ENCODE peak calls at places on chromosomes 16 and 17, in six cellular contexts. X, K, F, D, L and T are unnamed samples. For H3K9me3, the result is how much of the 10 kb centered on the place peaks cover.

GRCh38 chr17:2468270-2468669 is 43.4 kb downstream of the METTL16 start:
- DNase-seq in X (no peak), K (no peak), F (no peak), D (no peak), L (no peak), T (no peak)

GRCh38 chr17:77572065-77572601 is 386.4 kb upstream of the TNRC6C start:
- DNase-seq in X (no peak), K (no peak), F (no peak), D (no peak), L (no peak), T (no peak)

GRCh38 chr17:72590382-72590781 is 469.6 kb downstream of the SOX9 start:
- DNase-seq in X (no peak), K (no peak), F (no peak), D (no peak), L (no peak), T (no peak)

GRCh38 chr17:57989011-57989345 is 924 bp upstream of the VEZF1 start:
- DNase-seq in X (peak), K (peak), F (no peak), D (no peak), L (peak), T (no peak)

GRCh38 chr17:56629450-56630187 is 36.1 kb downstream of the NOG start:
- DNase-seq in X (peak), K (no peak), F (no peak), D (no peak), L (peak), T (peak)

GRCh38 chr17:732788-733720 is 658 bp downstream of the TLCD3A start:
- DNase-seq in X (peak), K (peak), F (no peak), D (peak), L (peak), T (no peak)

GRCh38 chr17:720706-721539 is 6.3 kb upstream of the VPS53 start:
- DNase-seq in X (no peak), K (no peak), F (no peak), D (no peak), L (no peak), T (no peak)

GRCh38 chr17:55427587-55427882 is 5.9 kb upstream of the MMD start:
- DNase-seq in X (no peak), K (no peak), F (no peak), D (no peak), L (no peak), T (no peak)

GRCh38 chr17:28900986-28901726 is 1.7 kb downstream of the DHRS13 start:
- DNase-seq in X (no peak), K (no peak), F (no peak), D (no peak), L (no peak), T (no peak)

GRCh38 chr17:57284984-57285646 is 28.8 kb downstream of the MSI2 start:
- DNase-seq in X (no peak), K (no peak), F (no peak), D (no peak), L (peak), T (peak)

GRCh38 chr17:34393401-34393800 is 30.4 kb upstream of the CCL1 start:
- DNase-seq in X (no peak), K (no peak), F (no peak), D (no peak), L (no peak), T (no peak)

GRCh38 chr17:2247005-2247404 is 56.6 kb downstream of the SMG6 start:
- DNase-seq in X (no peak), K (no peak), F (no peak), D (no peak), L (no peak), T (no peak)

GRCh38 chr17:46889992-46890564 is 32.9 kb upstream of the GOSR2 start:
- DNase-seq in X (no peak), K (no peak), F (no peak), D (no peak), L (peak), T (no peak)

GRCh38 chr16:73713817-73714495 is 582.7 kb upstream of the PSMD7 start:
- DNase-seq in X (peak), K (no peak), F (no peak), D (no peak), L (peak), T (no peak)

GRCh38 chr16:2008631-2009301 is 855 bp downstream of the ZNF598 start:
- DNase-seq in X (peak), K (no peak), F (no peak), D (peak), L (peak), T (no peak)

GRCh38 chr16:23896832-23897821 is 61.3 kb downstream of the PRKCB start:
- DNase-seq in X (no peak), K (no peak), F (no peak), D (no peak), L (no peak), T (no peak)

GRCh38 chr17:27381007-27381501 is 75.2 kb upstream of the KSR1 start:
- DNase-seq in X (peak), K (peak), F (peak), D (peak), L (peak), T (peak)

GRCh38 chr16:85891033-85891775 is 7.8 kb upstream of the IRF8 start:
- DNase-seq in X (peak), K (peak), F (no peak), D (no peak), L (no peak), T (no peak)

GRCh38 chr17:5665164-5665563 is 80.9 kb upstream of the NLRP1 start:
- DNase-seq in X (no peak), K (no peak), F (no peak), D (no peak), L (no peak), T (no peak)

GRCh38 chr17:28746611-28747045 is 2.8 kb downstream of the TRAF4 start:
- DNase-seq in X (peak), K (peak), F (no peak), D (no peak), L (no peak), T (no peak)

GRCh38 chr16:609316-609715 is 19.4 kb downstream of the RAB40C start:
- DNase-seq in X (no peak), K (no peak), F (no peak), D (no peak), L (no peak), T (no peak)
- H3K9me3 ChIP-seq in X (under half), K (under half), F (under half), D (under half), L (under half), T (under half)

DNA sequence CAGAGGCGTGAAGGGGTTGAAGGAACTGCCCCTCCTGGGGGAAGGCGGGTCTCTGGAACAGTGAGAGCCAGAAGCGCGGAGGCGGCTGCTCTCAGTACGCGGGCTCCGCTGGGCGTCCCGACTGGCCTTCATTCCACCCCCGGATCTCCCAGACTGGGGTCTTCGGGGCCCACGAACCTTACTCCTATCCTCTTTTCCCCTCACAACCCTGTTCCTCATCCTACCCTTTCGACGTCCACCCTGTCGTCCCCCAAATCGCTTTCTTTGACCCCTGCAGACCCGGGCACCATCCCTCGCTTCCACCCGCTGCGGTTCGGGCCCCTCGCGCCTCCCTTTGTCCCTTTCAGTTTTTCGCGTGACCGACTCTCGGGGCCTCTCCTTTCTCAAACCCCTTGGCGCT is 2114.6 kb downstream of the TP53TG3F start:
- DNase-seq in X (no peak), K (no peak), F (no peak), D (no peak), L (no peak), T (no peak)
- H3K9me3 ChIP-seq in X (under half), K (half or more), F (under half), D (under half), L (under half), T (under half)

DNA sequence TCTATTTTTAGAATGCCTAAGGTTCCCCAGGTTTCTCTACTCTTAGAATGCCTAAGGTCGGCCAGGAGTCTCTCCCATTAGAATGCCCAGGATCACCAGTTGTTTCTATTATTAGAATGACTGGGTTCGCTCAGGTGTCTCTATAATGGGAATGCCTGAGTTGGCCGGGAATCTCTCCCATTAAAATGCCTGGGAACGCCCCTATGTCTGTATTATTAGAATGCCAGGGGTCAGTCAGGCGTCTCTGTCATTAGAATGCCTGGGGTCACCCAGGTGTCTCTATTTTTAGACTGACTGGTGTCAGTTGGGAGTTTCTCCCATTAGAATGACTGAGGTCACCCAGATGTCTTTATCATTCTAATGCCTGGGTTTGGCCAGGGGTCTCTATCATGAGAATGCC is 2252.5 kb downstream of the TP53TG3F start:
- DNase-seq in X (no peak), K (no peak), F (no peak), D (no peak), L (no peak), T (no peak)
- H3K9me3 ChIP-seq in X (under half), K (under half), F (under half), D (under half), L (under half), T (under half)

DNA sequence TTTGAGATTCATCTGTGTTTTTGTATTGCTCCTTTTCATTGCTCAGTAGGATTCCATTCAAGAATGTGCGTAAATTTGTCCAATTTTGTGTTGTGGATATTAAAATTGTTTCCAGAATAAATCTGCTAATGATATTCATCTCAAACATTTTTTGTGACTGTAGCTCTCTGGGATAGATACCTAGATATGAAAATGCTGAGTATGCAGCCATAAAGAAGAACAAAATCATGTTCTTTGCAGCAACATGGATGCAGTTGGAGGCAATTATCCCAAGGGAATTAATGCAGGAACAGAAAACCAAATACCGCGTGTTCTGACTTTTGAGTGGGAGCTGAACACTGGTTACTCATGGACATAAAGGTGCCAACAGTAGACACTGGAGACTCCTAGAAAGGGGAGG is 40.2 kb upstream of the ATF7IP2 start:
- DNase-seq in X (no peak), K (no peak), F (no peak), D (no peak), L (no peak), T (no peak)
- H3K9me3 ChIP-seq in X (under half), K (under half), F (under half), D (under half), L (under half), T (under half)

GRCh38 chr16:50618238-50618918 is 62.7 kb downstream of the SNX20 start:
- DNase-seq in X (no peak), K (no peak), F (no peak), D (no peak), L (no peak), T (no peak)

GRCh38 chr16:50621452-50621792 is 59.7 kb downstream of the SNX20 start:
- DNase-seq in X (no peak), K (no peak), F (no peak), D (no peak), L (no peak), T (no peak)

GRCh38 chr16:50622029-50622428 is 59.1 kb downstream of the SNX20 start:
- DNase-seq in X (no peak), K (no peak), F (no peak), D (no peak), L (no peak), T (no peak)

GRCh38 chr16:50620646-50621451 is 60.3 kb downstream of the SNX20 start:
- DNase-seq in X (no peak), K (no peak), F (no peak), D (no peak), L (no peak), T (no peak)

GRCh38 chr16:50619702-50620491 is 61.2 kb downstream of the SNX20 start:
- DNase-seq in X (no peak), K (no peak), F (no peak), D (no peak), L (no peak), T (no peak)
- H3K9me3 ChIP-seq in X (under half), K (under half), F (under half), D (under half), L (under half), T (under half)

GRCh38 chr17:48722201-48722907 is at the start of gene PRAC1:
- DNase-seq in X (no peak), K (no peak), F (no peak), D (no peak), L (no peak), T (no peak)
- H3K9me3 ChIP-seq in X (under half), K (under half), F (under half), D (under half), L (under half), T (under half)

GRCh38 chr17:83192161-83192788 is 112.9 kb downstream of the METRNL start:
- DNase-seq in X (no peak), K (no peak), F (peak), D (peak), L (no peak), T (no peak)

GRCh38 chr17:83193336-83194188 is 114.2 kb downstream of the METRNL start:
- DNase-seq in X (no peak), K (peak), F (peak), D (peak), L (no peak), T (no peak)

GRCh38 chr17:83190601-83191387 is 111.4 kb downstream of the METRNL start:
- DNase-seq in X (no peak), K (no peak), F (peak), D (no peak), L (no peak), T (no peak)

GRCh38 chr17:83189673-83190385 is 110.4 kb downstream of the METRNL start:
- DNase-seq in X (peak), K (peak), F (peak), D (peak), L (no peak), T (no peak)

DNA sequence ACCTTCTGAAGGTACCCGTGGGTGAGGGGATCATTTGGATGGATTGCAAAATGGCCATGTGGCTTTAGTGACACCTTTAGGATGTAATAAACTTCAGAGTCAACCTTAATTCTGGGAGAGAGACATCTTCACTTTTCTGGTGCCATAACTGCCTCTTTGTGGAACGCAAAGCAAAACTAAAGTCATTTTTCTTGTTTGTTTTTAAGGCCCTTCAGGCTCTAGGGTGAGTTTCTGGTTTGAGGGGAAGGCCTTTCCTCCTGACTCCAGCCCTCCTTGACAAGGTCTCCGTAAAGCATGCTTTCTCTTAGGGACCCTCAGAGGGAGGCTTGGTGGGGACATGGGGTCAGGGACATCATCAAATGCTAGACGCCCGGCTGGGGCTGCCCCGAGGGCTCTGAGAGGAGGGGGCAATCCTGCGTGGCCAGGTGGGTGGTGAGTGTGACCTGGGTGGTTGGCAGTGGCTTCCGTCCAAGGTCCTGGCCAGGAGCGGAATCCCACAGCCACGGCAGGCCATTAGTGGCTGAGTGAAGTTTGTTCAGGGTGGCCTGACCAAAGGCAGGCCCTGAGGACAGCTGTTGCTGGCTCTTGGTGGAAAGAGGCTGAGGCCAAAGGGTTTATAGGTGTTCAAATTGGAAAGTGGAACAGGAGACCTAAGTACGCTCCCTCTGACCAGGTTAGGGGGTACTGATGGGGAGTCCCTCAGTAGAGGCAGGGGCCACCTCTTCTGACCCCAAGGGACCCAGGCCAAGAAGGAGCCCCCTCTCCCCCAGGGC is 112.2 kb downstream of the METRNL start:
- DNase-seq in X (no peak), K (no peak), F (peak), D (no peak), L (no peak), T (no peak)
- H3K9me3 ChIP-seq in X (under half), K (under half), F (under half), D (under half), L (under half), T (under half)

DNA sequence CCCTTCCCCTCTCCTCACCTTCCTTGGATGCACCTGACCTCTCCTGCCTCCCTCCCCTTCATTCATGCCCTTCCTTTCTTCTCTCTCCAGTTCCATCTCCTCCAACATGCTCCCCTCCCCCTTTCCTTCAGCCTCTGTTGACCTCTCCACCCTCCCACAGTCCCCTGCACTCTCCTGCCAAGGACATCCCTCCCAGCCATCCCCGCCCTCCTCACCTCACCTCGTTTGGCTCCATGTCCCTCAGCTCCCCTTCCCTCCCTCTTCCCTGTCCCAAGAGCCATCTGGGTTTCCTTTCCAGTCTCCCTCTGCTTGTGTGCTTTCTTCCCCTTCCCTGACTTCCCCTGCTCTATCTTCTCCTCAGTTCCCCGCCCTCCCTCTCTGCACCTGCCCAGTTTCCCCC is 819.7 kb downstream of the KCNJ18 start:
- DNase-seq in X (no peak), K (no peak), F (no peak), D (no peak), L (no peak), T (no peak)
- H3K9me3 ChIP-seq in X (under half), K (under half), F (under half), D (under half), L (under half), T (under half)